ENCODE peak calls at places on chromosome 3, in four cellular contexts. Y, O, Z and S are unnamed samples. For H3K9me3, the result is how much of the 10 kb centered on the place peaks cover.

GRCh38 chr3:139888561-139889140 is 46.3 kb upstream of the CLSTN2 start:
- DNase-seq in O (no peak), Z (no peak), Y (no peak), S (no peak)

GRCh38 chr3:139764936-139765335 is 87.2 kb upstream of the NMNAT3 start:
- DNase-seq in O (no peak), Y (no peak), Z (no peak), S (peak)

GRCh38 chr3:5384557-5384956 is 197.1 kb downstream of the EDEM1 start:
- DNase-seq in Z (no peak), O (no peak), Y (no peak), S (no peak)

GRCh38 chr3:159848348-159849118 is 140.1 kb upstream of the IL12A start:
- DNase-seq in O (no peak), Y (no peak), Z (no peak), S (no peak)

GRCh38 chr3:119316313-119316670 is 22.1 kb downstream of the ARHGAP31 start:
- DNase-seq in O (no peak), Y (no peak), Z (no peak), S (no peak)

GRCh38 chr3:121839962-121840361 is 5.0 kb downstream of the EAF2 start:
- DNase-seq in O (no peak), Z (no peak), Y (no peak), S (no peak)

GRCh38 chr3:197791120-197792018 is at the start of gene LRCH3:
- DNase-seq in O (peak), Z (peak), Y (peak), S (peak)

GRCh38 chr3:73509812-73510211 is 114.9 kb downstream of the PDZRN3 start:
- DNase-seq in O (no peak), Y (no peak), Z (no peak), S (no peak)

GRCh38 chr3:49700453-49701128 is 11.2 kb downstream of the RNF123 start:
- DNase-seq in O (no peak), Z (no peak), Y (no peak), S (no peak)

GRCh38 chr3:141083226-141083625 is 32.1 kb downstream of the SPSB4 start:
- DNase-seq in Z (no peak), Y (no peak), O (no peak), S (no peak)

GRCh38 chr3:192449036-192449435 is 278.3 kb downstream of the FGF12 start:
- DNase-seq in Z (no peak), Y (no peak), O (no peak), S (no peak)

GRCh38 chr3:67521053-67521646 is 133.3 kb downstream of the SUCLG2 start:
- DNase-seq in O (no peak), Z (no peak), Y (no peak), S (no peak)

GRCh38 chr3:52742418-52743041 is 28.2 kb downstream of the NEK4 start:
- DNase-seq in Z (no peak), Y (peak), O (no peak), S (peak)

GRCh38 chr3:172063456-172064432 is 24.4 kb downstream of the FNDC3B start:
- DNase-seq in Z (no peak), O (no peak), Y (no peak), S (no peak)

DNA sequence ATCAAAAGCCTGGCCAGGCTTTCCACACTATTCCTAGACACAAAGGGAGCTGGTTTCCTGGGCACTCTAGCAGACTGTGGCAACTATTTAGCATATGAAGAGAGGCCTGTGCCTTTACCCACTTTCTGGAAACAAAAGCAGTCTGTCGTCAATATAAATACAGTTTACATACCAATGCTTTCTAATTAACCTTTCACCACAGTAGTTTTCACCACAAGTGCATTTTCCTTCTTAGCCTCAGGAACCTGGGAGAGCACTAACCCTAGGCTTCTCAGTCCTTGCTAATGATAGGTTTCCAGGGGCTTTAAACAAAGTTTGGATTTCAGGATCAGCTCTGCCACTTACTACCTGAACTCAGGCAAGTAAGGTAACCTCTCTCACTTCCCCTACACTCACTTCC is 499.1 kb downstream of the MAGI1 start:
- DNase-seq in O (no peak), Y (no peak), Z (no peak), S (no peak)
- H3K4me3 ChIP-seq in O (no peak), Y (no peak), Z (no peak), S (no peak)

GRCh38 chr3:46840491-46840890 is 22.8 kb downstream of the MYL3 start:
- DNase-seq in O (no peak), Z (no peak), Y (no peak), S (no peak)
- H3K9me3 ChIP-seq in O (under half), Z (under half), Y (under half), S (half or more)

DNA sequence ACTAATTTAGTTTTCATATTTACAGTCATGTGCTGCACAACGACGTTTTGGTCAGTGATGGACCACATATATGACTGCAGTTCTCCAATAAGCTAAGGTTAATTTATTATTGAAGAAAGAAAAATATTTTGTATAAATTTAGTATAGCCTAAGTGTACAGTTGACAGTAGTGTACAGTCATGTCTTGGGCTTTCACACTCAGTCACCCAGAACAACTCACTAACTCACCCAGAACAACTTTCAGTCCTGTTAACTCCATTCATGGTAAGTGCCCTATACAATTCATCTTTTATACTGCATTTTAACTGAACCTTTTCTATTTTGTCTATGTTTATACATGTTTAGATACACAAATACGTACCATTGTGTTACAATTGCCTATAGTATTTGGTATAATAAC is 3.8 kb upstream of the GABRR3 start:
- DNase-seq in Z (no peak), Y (no peak), O (no peak), S (no peak)
- H3K4me3 ChIP-seq in Z (no peak), Y (peak), O (no peak), S (peak)

DNA sequence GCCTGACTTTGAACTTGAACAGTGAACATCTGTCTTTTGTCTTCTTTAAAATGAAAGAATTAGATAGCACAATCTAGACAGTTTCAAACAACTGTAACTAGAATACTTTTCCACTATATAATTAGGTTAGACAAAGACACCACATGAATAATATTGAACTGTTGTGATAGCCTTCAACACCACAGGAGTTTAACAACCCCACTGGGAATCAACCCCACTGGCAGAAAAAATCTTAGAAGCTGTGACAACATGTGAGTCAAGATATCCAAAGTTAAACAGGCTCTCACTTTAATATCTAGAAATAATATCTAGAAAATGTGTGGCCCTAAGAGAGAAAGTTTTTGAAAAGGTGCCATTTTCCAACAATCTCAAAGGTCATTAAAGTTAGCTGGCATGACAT is 64.4 kb upstream of the PRICKLE2 start:
- DNase-seq in Y (no peak), Z (no peak), O (no peak), S (no peak)
- H3K9me3 ChIP-seq in Y (under half), Z (under half), O (under half), S (under half)

GRCh38 chr3:23762214-23763039 is 43.3 kb upstream of the UBE2E1 start:
- DNase-seq in O (no peak), Y (no peak), Z (no peak), S (peak)
- H3K4me3 ChIP-seq in O (no peak), Y (no peak), Z (no peak), S (peak)

GRCh38 chr3:16085410-16085809 is 89.1 kb upstream of the GALNT15 start:
- DNase-seq in Z (no peak), O (no peak), Y (no peak), S (no peak)

GRCh38 chr3:16084887-16085286 is 89.6 kb upstream of the GALNT15 start:
- DNase-seq in O (no peak), Y (no peak), Z (no peak), S (no peak)

GRCh38 chr3:16076564-16076963 is 97.9 kb upstream of the GALNT15 start:
- DNase-seq in Z (no peak), O (no peak), Y (no peak), S (no peak)

GRCh38 chr3:16081661-16082060 is 92.8 kb upstream of the GALNT15 start:
- DNase-seq in O (no peak), Z (no peak), Y (no peak), S (no peak)

GRCh38 chr3:16079519-16079918 is 95.0 kb upstream of the GALNT15 start:
- DNase-seq in Z (no peak), Y (no peak), O (no peak), S (peak)
- H3K9me3 ChIP-seq in Z (under half), Y (under half), O (under half), S (under half)